ENCODE peak calls at places on chromosomes 12 and 14, in nine cellular contexts. One of them, this sample, is unnamed. For H3K4me1, the result is how much of the 10 kb centered on the place peaks cover.

GRCh38 chr12:113207621-113208040 is 13.6 kb upstream of the TPCN1 start:
- DNase-seq in ovary: no peak
- DNase-seq in heart right ventricle: no peak
- DNase-seq in cardiac muscle cell: no peak
- DNase-seq in GM23248: no peak
- DNase-seq in A549: no peak
- DNase-seq in small intestine: no peak
- DNase-seq in adrenal gland: no peak
- DNase-seq in stomach: no peak
- DNase-seq in this sample: no peak

GRCh38 chr14:63228221-63228620 is 24.0 kb downstream of the RHOJ start:
- DNase-seq in small intestine: no peak
- DNase-seq in stomach: no peak
- DNase-seq in heart right ventricle: no peak
- DNase-seq in A549: no peak
- DNase-seq in ovary: no peak
- DNase-seq in cardiac muscle cell: no peak
- DNase-seq in GM23248: no peak
- DNase-seq in adrenal gland: no peak
- DNase-seq in this sample: no peak

GRCh38 chr12:106602071-106602470 is 19.3 kb downstream of the RFX4 start:
- DNase-seq in ovary: no peak
- DNase-seq in heart right ventricle: no peak
- DNase-seq in stomach: no peak
- DNase-seq in cardiac muscle cell: no peak
- DNase-seq in adrenal gland: no peak
- DNase-seq in small intestine: no peak
- DNase-seq in A549: no peak
- DNase-seq in GM23248: no peak
- DNase-seq in this sample: no peak

GRCh38 chr14:24172871-24173281 is 996 bp downstream of the REC8 start:
- DNase-seq in adrenal gland: no peak
- DNase-seq in ovary: no peak
- DNase-seq in heart right ventricle: no peak
- DNase-seq in A549: no peak
- DNase-seq in cardiac muscle cell: no peak
- DNase-seq in small intestine: no peak
- DNase-seq in stomach: no peak
- DNase-seq in GM23248: no peak
- DNase-seq in this sample: no peak

GRCh38 chr12:64273527-64274403 is 51.7 kb upstream of the KICS2 start:
- DNase-seq in A549: peak
- DNase-seq in cardiac muscle cell: no peak
- DNase-seq in small intestine: no peak
- DNase-seq in stomach: no peak
- DNase-seq in adrenal gland: no peak
- DNase-seq in ovary: no peak
- DNase-seq in heart right ventricle: no peak
- DNase-seq in GM23248: peak
- DNase-seq in this sample: no peak

GRCh38 chr12:96219700-96220206 is 25.6 kb downstream of the ELK3 start:
- DNase-seq in stomach: no peak
- DNase-seq in adrenal gland: no peak
- DNase-seq in ovary: no peak
- DNase-seq in small intestine: no peak
- DNase-seq in GM23248: peak
- DNase-seq in cardiac muscle cell: no peak
- DNase-seq in heart right ventricle: no peak
- DNase-seq in A549: peak
- DNase-seq in this sample: peak

GRCh38 chr12:131097247-131098177 is 143.8 kb downstream of the ADGRD1 start:
- DNase-seq in GM23248: no peak
- DNase-seq in small intestine: no peak
- DNase-seq in stomach: no peak
- DNase-seq in ovary: peak
- DNase-seq in cardiac muscle cell: no peak
- DNase-seq in heart right ventricle: peak
- DNase-seq in adrenal gland: no peak
- DNase-seq in A549: no peak
- DNase-seq in this sample: no peak

GRCh38 chr14:30077946-30078345 is 150.3 kb upstream of the PRKD1 start:
- DNase-seq in A549: no peak
- DNase-seq in cardiac muscle cell: no peak
- DNase-seq in GM23248: peak
- DNase-seq in ovary: no peak
- DNase-seq in heart right ventricle: no peak
- DNase-seq in adrenal gland: no peak
- DNase-seq in small intestine: no peak
- DNase-seq in stomach: no peak
- DNase-seq in this sample: no peak

GRCh38 chr12:19959353-19959752 is 409.0 kb upstream of the PDE3A start:
- DNase-seq in small intestine: no peak
- DNase-seq in GM23248: peak
- DNase-seq in cardiac muscle cell: no peak
- DNase-seq in ovary: no peak
- DNase-seq in adrenal gland: no peak
- DNase-seq in heart right ventricle: no peak
- DNase-seq in stomach: no peak
- DNase-seq in A549: no peak
- DNase-seq in this sample: no peak

GRCh38 chr14:30330452-30330851 is 228.5 kb upstream of the G2E3 start:
- DNase-seq in ovary: no peak
- DNase-seq in A549: no peak
- DNase-seq in adrenal gland: no peak
- DNase-seq in GM23248: peak
- DNase-seq in stomach: no peak
- DNase-seq in small intestine: no peak
- DNase-seq in cardiac muscle cell: no peak
- DNase-seq in heart right ventricle: no peak
- DNase-seq in this sample: no peak

GRCh38 chr12:62719027-62719426 is 215.9 kb downstream of the PPM1H start:
- DNase-seq in adrenal gland: no peak
- DNase-seq in ovary: no peak
- DNase-seq in A549: no peak
- DNase-seq in small intestine: no peak
- DNase-seq in cardiac muscle cell: no peak
- DNase-seq in heart right ventricle: no peak
- DNase-seq in GM23248: no peak
- DNase-seq in stomach: no peak
- DNase-seq in this sample: no peak

GRCh38 chr12:64404470-64405446 is 566 bp downstream of the XPOT start:
- DNase-seq in A549: peak
- DNase-seq in heart right ventricle: peak
- DNase-seq in ovary: no peak
- DNase-seq in small intestine: peak
- DNase-seq in adrenal gland: peak
- DNase-seq in cardiac muscle cell: peak
- DNase-seq in GM23248: peak
- DNase-seq in stomach: peak
- DNase-seq in this sample: peak

GRCh38 chr14:92880851-92881250 is 42.1 kb upstream of the CHGA start:
- DNase-seq in ovary: no peak
- DNase-seq in GM23248: peak
- DNase-seq in heart right ventricle: no peak
- DNase-seq in A549: peak
- DNase-seq in cardiac muscle cell: peak
- DNase-seq in small intestine: peak
- DNase-seq in adrenal gland: no peak
- DNase-seq in stomach: no peak
- DNase-seq in this sample: peak

GRCh38 chr14:54606631-54607133 is 39.8 kb downstream of the SAMD4A start:
- DNase-seq in A549: no peak
- DNase-seq in stomach: no peak
- DNase-seq in adrenal gland: peak
- DNase-seq in GM23248: peak
- DNase-seq in small intestine: no peak
- DNase-seq in cardiac muscle cell: no peak
- DNase-seq in ovary: no peak
- DNase-seq in heart right ventricle: peak
- DNase-seq in this sample: no peak

GRCh38 chr14:57031474-57031873 is 221.2 kb upstream of the OTX2 start:
- DNase-seq in cardiac muscle cell: no peak
- DNase-seq in small intestine: no peak
- DNase-seq in heart right ventricle: no peak
- DNase-seq in GM23248: no peak
- DNase-seq in A549: no peak
- DNase-seq in ovary: no peak
- DNase-seq in adrenal gland: no peak
- DNase-seq in stomach: no peak
- DNase-seq in this sample: no peak

GRCh38 chr12:59077153-59077930 is 157.0 kb upstream of the LRIG3 start:
- DNase-seq in ovary: peak
- DNase-seq in GM23248: peak
- DNase-seq in stomach: peak
- DNase-seq in A549: no peak
- DNase-seq in heart right ventricle: no peak
- DNase-seq in adrenal gland: no peak
- DNase-seq in small intestine: peak
- DNase-seq in cardiac muscle cell: no peak
- DNase-seq in this sample: no peak

GRCh38 chr12:29734748-29735147 is 49.0 kb downstream of the TMTC1 start:
- DNase-seq in heart right ventricle: no peak
- DNase-seq in GM23248: no peak
- DNase-seq in cardiac muscle cell: peak
- DNase-seq in small intestine: no peak
- DNase-seq in A549: no peak
- DNase-seq in ovary: no peak
- DNase-seq in adrenal gland: no peak
- DNase-seq in stomach: no peak
- DNase-seq in this sample: no peak
- H3K4me1 ChIP-seq in heart right ventricle: half or more
- H3K4me1 ChIP-seq in GM23248: under half
- H3K4me1 ChIP-seq in cardiac muscle cell: under half
- H3K4me1 ChIP-seq in small intestine: under half
- H3K4me1 ChIP-seq in A549: under half
- H3K4me1 ChIP-seq in ovary: under half
- H3K4me1 ChIP-seq in adrenal gland: under half
- H3K4me1 ChIP-seq in stomach: under half
- H3K4me1 ChIP-seq in this sample: under half

GRCh38 chr12:4535092-4535491 is 3.6 kb upstream of the RAD51AP1 start:
- DNase-seq in A549: no peak
- DNase-seq in ovary: no peak
- DNase-seq in adrenal gland: no peak
- DNase-seq in heart right ventricle: no peak
- DNase-seq in stomach: no peak
- DNase-seq in cardiac muscle cell: no peak
- DNase-seq in GM23248: no peak
- DNase-seq in small intestine: no peak
- DNase-seq in this sample: no peak
- H3K4me1 ChIP-seq in A549: under half
- H3K4me1 ChIP-seq in ovary: under half
- H3K4me1 ChIP-seq in adrenal gland: under half
- H3K4me1 ChIP-seq in heart right ventricle: under half
- H3K4me1 ChIP-seq in stomach: under half
- H3K4me1 ChIP-seq in cardiac muscle cell: under half
- H3K4me1 ChIP-seq in GM23248: under half
- H3K4me1 ChIP-seq in small intestine: under half
- H3K4me1 ChIP-seq in this sample: under half

DNA sequence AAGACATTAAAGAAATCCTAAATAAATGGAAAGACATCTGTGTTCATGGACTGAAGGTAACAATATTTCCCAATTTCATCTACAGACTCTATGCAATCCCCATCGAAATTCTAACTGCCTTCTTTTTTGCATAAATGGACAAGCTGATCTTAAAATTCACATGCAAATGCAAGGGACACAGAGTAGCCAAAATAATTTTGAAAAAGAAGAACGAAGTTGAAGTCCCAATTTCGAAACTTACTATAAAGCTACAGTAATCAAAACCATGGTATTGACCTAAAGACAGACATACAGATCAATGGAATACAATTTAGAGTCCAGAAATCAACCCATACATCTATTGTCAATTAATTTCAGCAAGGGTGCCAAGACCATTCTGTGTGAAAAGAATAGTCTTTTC is 16.4 kb upstream of the CD27 start:
- DNase-seq in GM23248: no peak
- DNase-seq in ovary: no peak
- DNase-seq in stomach: no peak
- DNase-seq in heart right ventricle: no peak
- DNase-seq in cardiac muscle cell: no peak
- DNase-seq in small intestine: no peak
- DNase-seq in A549: no peak
- DNase-seq in adrenal gland: no peak
- DNase-seq in this sample: no peak
- H3K4me1 ChIP-seq in GM23248: under half
- H3K4me1 ChIP-seq in ovary: under half
- H3K4me1 ChIP-seq in stomach: under half
- H3K4me1 ChIP-seq in heart right ventricle: under half
- H3K4me1 ChIP-seq in cardiac muscle cell: under half
- H3K4me1 ChIP-seq in small intestine: under half
- H3K4me1 ChIP-seq in A549: under half
- H3K4me1 ChIP-seq in adrenal gland: under half
- H3K4me1 ChIP-seq in this sample: under half

GRCh38 chr14:105305769-105306168 is 5.0 kb upstream of the BRF1 start:
- DNase-seq in stomach: no peak
- DNase-seq in small intestine: no peak
- DNase-seq in adrenal gland: no peak
- DNase-seq in GM23248: no peak
- DNase-seq in A549: no peak
- DNase-seq in cardiac muscle cell: no peak
- DNase-seq in ovary: no peak
- DNase-seq in heart right ventricle: no peak
- DNase-seq in this sample: no peak

GRCh38 chr14:105305350-105305749 is 4.5 kb upstream of the BRF1 start:
- DNase-seq in adrenal gland: no peak
- DNase-seq in ovary: no peak
- DNase-seq in cardiac muscle cell: no peak
- DNase-seq in GM23248: no peak
- DNase-seq in small intestine: no peak
- DNase-seq in stomach: no peak
- DNase-seq in A549: no peak
- DNase-seq in heart right ventricle: no peak
- DNase-seq in this sample: no peak

GRCh38 chr14:105307052-105307727 is 6.4 kb upstream of the BRF1 start:
- DNase-seq in small intestine: no peak
- DNase-seq in adrenal gland: no peak
- DNase-seq in stomach: no peak
- DNase-seq in cardiac muscle cell: no peak
- DNase-seq in heart right ventricle: no peak
- DNase-seq in GM23248: no peak
- DNase-seq in A549: no peak
- DNase-seq in ovary: no peak
- DNase-seq in this sample: no peak

GRCh38 chr14:105303949-105304348 is 3.1 kb upstream of the BRF1 start:
- DNase-seq in stomach: no peak
- DNase-seq in heart right ventricle: no peak
- DNase-seq in GM23248: no peak
- DNase-seq in A549: no peak
- DNase-seq in adrenal gland: no peak
- DNase-seq in ovary: no peak
- DNase-seq in small intestine: peak
- DNase-seq in cardiac muscle cell: no peak
- DNase-seq in this sample: no peak

DNA sequence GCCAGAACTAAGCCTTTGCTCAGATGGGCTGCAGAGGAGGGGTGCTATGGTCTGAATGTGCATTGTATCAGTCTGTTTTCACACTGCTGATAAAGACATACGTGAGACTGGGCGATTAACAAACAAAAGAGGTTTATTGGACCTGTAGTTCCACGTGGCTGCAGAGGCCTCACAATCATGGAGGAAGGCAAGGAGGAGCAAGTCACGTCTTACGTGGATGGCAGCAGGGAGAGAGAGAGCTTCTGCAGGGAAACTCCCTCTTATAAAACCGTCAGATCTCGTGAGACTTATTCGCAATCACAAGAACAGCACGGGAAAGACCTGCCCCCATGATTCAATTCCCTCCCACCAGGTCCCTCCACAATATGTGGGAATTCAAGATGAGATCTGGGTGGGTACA is 3.8 kb upstream of the BRF1 start:
- DNase-seq in A549: no peak
- DNase-seq in stomach: no peak
- DNase-seq in adrenal gland: no peak
- DNase-seq in heart right ventricle: no peak
- DNase-seq in cardiac muscle cell: no peak
- DNase-seq in GM23248: no peak
- DNase-seq in small intestine: no peak
- DNase-seq in ovary: no peak
- DNase-seq in this sample: no peak
- H3K4me1 ChIP-seq in A549: under half
- H3K4me1 ChIP-seq in stomach: under half
- H3K4me1 ChIP-seq in adrenal gland: under half
- H3K4me1 ChIP-seq in heart right ventricle: under half
- H3K4me1 ChIP-seq in cardiac muscle cell: under half
- H3K4me1 ChIP-seq in GM23248: under half
- H3K4me1 ChIP-seq in small intestine: under half
- H3K4me1 ChIP-seq in ovary: under half
- H3K4me1 ChIP-seq in this sample: under half

This sample was measured in right atrium auricular region.